ENCODE peak calls at places on chromosomes 6 and 20, in five cellular contexts. E is A549, Z is ovary, W is tibial nerve, Y is sigmoid colon. O is an unnamed sample.

GRCh38 chr6:55729665-55730064 is 145.7 kb downstream of the BMP5 start:
- DNase-seq in Y (no peak), W (no peak), E (no peak), Z (no peak), O (no peak)

GRCh38 chr6:139028242-139028657 is 295 bp upstream of the ABRACL start:
- DNase-seq in Z (no peak), W (no peak), Y (no peak), E (no peak), O (no peak)

GRCh38 chr6:1371933-1372332 is 17.4 kb upstream of the FOXF2 start:
- DNase-seq in W (no peak), Z (no peak), Y (no peak), E (no peak), O (no peak)

GRCh38 chr6:7672066-7673062 is 53.5 kb upstream of the BMP6 start:
- DNase-seq in Z (peak; percentile 19), E (no peak), Y (no peak), W (no peak), O (no peak)

GRCh38 chr6:9563996-9564395 is 850.9 kb downstream of the TFAP2A start:
- DNase-seq in E (no peak), W (no peak), Y (no peak), Z (no peak), O (no peak)

GRCh38 chr6:38080889-38081288 is 261.4 kb downstream of the ZFAND3 start:
- DNase-seq in Y (no peak), Z (no peak), E (no peak), W (no peak), O (no peak)

GRCh38 chr20:8853805-8854338 is 215.0 kb upstream of the PLCB4 start:
- DNase-seq in Y (no peak), W (peak; percentile 60), Z (no peak), E (peak; percentile 70), O (no peak)

GRCh38 chr6:107495196-107495643 is 5.3 kb downstream of the SOBP start:
- DNase-seq in Y (peak; percentile 70), E (no peak), W (peak; percentile 20), Z (no peak), O (no peak)

GRCh38 chr6:28981833-28982475 is 23.2 kb downstream of the ZNF311 start:
- DNase-seq in Z (peak; percentile 90), E (peak; percentile 27), W (peak; percentile 92), Y (peak; percentile 93), O (peak; percentile 73)

GRCh38 chr6:15511248-15512125 is 151.3 kb downstream of the DTNBP1 start:
- DNase-seq in W (no peak), E (no peak), Z (no peak), Y (no peak), O (no peak)

GRCh38 chr20:37969949-37970855 is 63.1 kb downstream of the TTI1 start:
- DNase-seq in Z (no peak), W (no peak), Y (no peak), E (no peak), O (no peak)

GRCh38 chr6:150617496-150618460 is 18.1 kb downstream of the PLEKHG1 start:
- DNase-seq in E (no peak), W (no peak), Z (no peak), Y (no peak), O (no peak)

GRCh38 chr6:85675030-85675819 is 32.5 kb upstream of the SYNCRIP start:
- DNase-seq in Y (no peak), E (no peak), W (no peak), Z (no peak), O (no peak)
- TF ChIP-seq POLR2A in Y (no peak), E (no peak), W (no peak), Z (no peak), O (no peak)

GRCh38 chr6:99424761-99425646 is at the start of gene PNISR:
- DNase-seq in W (peak; percentile 98), Y (peak; percentile 96), Z (peak; percentile 87), E (peak; percentile 82), O (peak; percentile 88)

GRCh38 chr6:99424022-99424421 is 1.1 kb downstream of the PNISR start:
- DNase-seq in Z (no peak), E (no peak), Y (no peak), W (no peak), O (no peak)

GRCh38 chr6:99427988-99428387 is 2.9 kb upstream of the PNISR start:
- DNase-seq in Z (no peak), W (no peak), Y (no peak), E (no peak), O (no peak)

GRCh38 chr6:99426454-99426762 is 1.3 kb upstream of the PNISR start:
- DNase-seq in E (no peak), Z (no peak), Y (no peak), W (no peak), O (no peak)

GRCh38 chr6:99425647-99426453 is 742 bp upstream of the PNISR start:
- DNase-seq in E (peak; percentile 48), Y (peak; percentile 93), W (peak; percentile 85), Z (peak; percentile 85), O (peak; percentile 73)
- TF ChIP-seq EP300 in E (no peak), Y (no peak), W (peak; percentile 3), Z (no peak), O (no peak)

GRCh38 chr20:44600301-44600700 is 17.9 kb downstream of the PKIG start:
- DNase-seq in Z (no peak), Y (peak; percentile 40), E (no peak), W (no peak), O (no peak)

GRCh38 chr20:44599715-44600114 is 17.3 kb downstream of the PKIG start:
- DNase-seq in Y (no peak), W (no peak), Z (no peak), E (no peak), O (no peak)

GRCh38 chr20:44597516-44597915 is 15.1 kb downstream of the PKIG start:
- DNase-seq in Y (no peak), E (no peak), W (no peak), Z (no peak), O (no peak)

GRCh38 chr20:44597930-44598329 is 15.6 kb downstream of the PKIG start:
- DNase-seq in E (no peak), W (no peak), Y (no peak), Z (no peak), O (no peak)

GRCh38 chr20:44598413-44599290 is 16.3 kb downstream of the PKIG start:
- DNase-seq in W (no peak), Y (no peak), Z (no peak), E (no peak), O (no peak)
- TF ChIP-seq POLR2A in W (no peak), Y (no peak), Z (no peak), E (no peak), O (no peak)

GRCh38 chr6:44655368-44656342 is 268.1 kb downstream of the CDC5L start:
- DNase-seq in Y (peak; percentile 93), E (peak; percentile 25), W (peak; percentile 89), Z (peak; percentile 80), O (peak; percentile 64)
- TF ChIP-seq EP300 in Y (no peak), E (no peak), W (peak; percentile 89), Z (no peak), O (no peak)

GRCh38 chr6:27864906-27865883 is 47.0 kb downstream of the OR2B2 start:
- DNase-seq in E (peak; percentile 78), Z (peak; percentile 55), W (peak; percentile 67), Y (peak; percentile 74), O (peak; percentile 61)

GRCh38 chr6:27865952-27866369 is 46.2 kb downstream of the OR2B2 start:
- DNase-seq in Y (no peak), E (no peak), Z (no peak), W (no peak), O (no peak)

GRCh38 chr6:27862396-27863061 is 49.7 kb downstream of the OR2B2 start:
- DNase-seq in E (no peak), Y (no peak), W (no peak), Z (no peak), O (no peak)

GRCh38 chr6:27866370-27867050 is 45.7 kb downstream of the OR2B2 start:
- DNase-seq in Y (no peak), E (no peak), Z (no peak), W (no peak), O (no peak)

DNA sequence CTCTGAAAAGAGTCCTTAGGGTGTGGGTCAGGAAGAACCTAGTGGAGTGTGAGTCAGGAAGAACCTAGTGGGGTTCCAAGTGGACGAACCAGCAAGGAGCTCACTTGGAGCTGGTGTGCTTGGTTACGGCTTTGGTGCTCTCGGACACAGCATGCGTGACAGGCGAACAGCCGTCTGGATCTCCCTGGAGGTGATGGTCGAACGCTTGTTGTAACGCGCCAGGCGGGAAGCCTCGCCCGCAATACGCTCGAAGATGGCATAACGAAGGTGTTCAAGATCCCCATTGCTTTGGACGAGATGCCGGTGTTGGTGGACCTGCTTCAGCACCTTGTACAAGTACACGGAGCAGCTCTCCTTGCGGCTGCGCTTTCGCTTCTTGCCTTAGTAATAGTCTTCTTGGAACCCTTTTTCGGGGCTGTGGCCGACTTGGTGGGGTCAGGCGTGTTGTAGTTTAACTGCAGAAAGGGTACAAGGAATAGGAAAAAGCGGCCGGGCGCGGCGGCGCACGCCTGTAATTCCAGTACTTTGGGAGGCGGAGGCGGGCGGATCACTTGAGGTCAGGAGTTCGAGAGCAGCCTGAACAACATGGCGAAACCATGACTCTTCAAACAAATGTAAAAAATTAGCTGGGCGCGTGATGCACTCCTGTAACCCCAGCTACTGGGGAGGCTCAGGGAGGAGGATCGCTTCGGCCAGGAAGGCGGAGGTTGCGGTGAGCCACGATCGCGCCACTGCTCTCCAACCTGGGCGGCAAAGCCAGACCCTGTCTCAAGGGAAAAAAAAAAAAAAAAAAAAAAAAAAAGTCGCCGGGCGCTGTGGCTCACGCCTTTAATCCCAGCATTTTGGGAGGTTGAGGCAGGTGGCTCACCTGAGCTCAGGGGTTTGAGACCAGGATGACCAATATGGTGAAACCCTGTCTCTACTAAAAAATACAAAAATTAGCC is 48.0 kb downstream of the OR2B2 start:
- DNase-seq in E (no peak), Y (no peak), W (no peak), Z (peak; percentile 30), O (no peak)
- TF ChIP-seq POLR2A in E (no peak), Y (no peak), W (no peak), Z (no peak), O (no peak)

DNA sequence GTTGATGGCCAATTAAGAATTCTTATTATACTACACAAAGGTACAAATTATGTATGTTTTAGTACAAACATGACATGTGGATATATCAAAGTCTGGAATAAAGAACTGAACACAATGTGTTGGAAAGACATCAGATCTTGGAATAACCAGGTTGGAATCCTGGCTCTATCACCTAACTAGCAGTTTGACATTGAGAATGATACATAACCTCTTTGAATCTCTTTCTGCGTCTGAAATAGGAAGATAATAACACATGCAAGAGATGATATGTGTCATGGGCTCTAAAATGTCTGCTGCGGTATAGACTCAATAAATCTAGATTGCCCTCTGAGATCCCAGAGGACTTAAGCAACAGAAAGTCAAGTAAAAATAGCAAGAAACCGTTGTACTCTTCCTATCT is 66.7 kb upstream of the CCN2 start:
- DNase-seq in E (no peak), Y (no peak), Z (no peak), W (no peak), O (no peak)
- TF ChIP-seq EP300 in E (no peak), Y (no peak), Z (no peak), W (no peak), O (no peak)

O was measured in stomach.